ENCODE peak calls at places on chromosomes 13 and 19, in five cellular contexts. B is ELR, V is psoas muscle, T is NCI-H146, R is Calu3. Y is an unnamed sample.

GRCh38 chr19:2532252-2533071 is 56.5 kb downstream of the GADD45B start:
- DNase-seq in R (no peak), V (no peak), B (peak), T (no peak), Y (no peak)

GRCh38 chr19:11578342-11579142 is 1.1 kb upstream of the ACP5 start:
- DNase-seq in R (no peak), V (peak), T (peak), B (no peak), Y (peak)

GRCh38 chr19:51676566-51677083 is 16.5 kb upstream of the SPACA6 start:
- DNase-seq in T (no peak), V (no peak), B (no peak), R (no peak), Y (peak)

GRCh38 chr13:109644956-109645355 is 141.4 kb downstream of the IRS2 start:
- DNase-seq in V (no peak), R (no peak), B (no peak), T (no peak), Y (no peak)

GRCh38 chr13:100389617-100390016 is 199.0 kb downstream of the GGACT start:
- DNase-seq in R (no peak), B (no peak), V (no peak), T (no peak), Y (no peak)

GRCh38 chr19:40524133-40524549 is 52.5 kb upstream of the SHKBP1 start:
- DNase-seq in R (no peak), B (no peak), T (no peak), V (no peak), Y (no peak)

GRCh38 chr13:86731987-86732386 is 932.8 kb upstream of the SLITRK6 start:
- DNase-seq in V (no peak), R (no peak), T (no peak), B (no peak), Y (peak)

GRCh38 chr13:110232756-110233155 is 74.2 kb downstream of the COL4A1 start:
- DNase-seq in T (no peak), V (no peak), B (peak), R (no peak), Y (no peak)

GRCh38 chr13:51249767-51250741 is 27.9 kb downstream of the FAM124A start:
- DNase-seq in B (peak), T (no peak), V (no peak), R (no peak), Y (no peak)

GRCh38 chr19:6424939-6425731 is 524 bp upstream of the KHSRP start:
- DNase-seq in B (peak), R (peak), V (peak), T (peak), Y (peak)

GRCh38 chr19:9945319-9945966 is 9.1 kb upstream of the OLFM2 start:
- DNase-seq in T (no peak), R (no peak), B (peak), V (peak), Y (no peak)

GRCh38 chr19:17860331-17860992 is 752 bp downstream of the RPL18A start:
- DNase-seq in T (peak), B (peak), V (no peak), R (no peak), Y (no peak)

GRCh38 chr19:48490980-48491792 is 20.4 kb downstream of the LMTK3 start:
- DNase-seq in R (peak), B (peak), T (peak), V (no peak), Y (peak)

GRCh38 chr19:39402417-39403297 is 4.0 kb upstream of the ZFP36 start:
- DNase-seq in R (peak), T (peak), V (peak), B (peak), Y (peak)

Y was measured in MV-4-11.